ENCODE peak calls at places on chromosomes 13 and 19, in six cellular contexts. One of them, this sample, is unnamed.

GRCh38 chr13:52454459-52454824 is 836 bp upstream of the CKAP2 start:
- DNase-seq in adrenal gland: no peak
- DNase-seq in uterus: no peak
- DNase-seq in H9: peak; percentile 27
- DNase-seq in CD8-positive, alpha-beta memory T cell: peak; percentile 54
- DNase-seq in osteoblast: no peak
- DNase-seq in this sample: peak; percentile 79

GRCh38 chr13:49357694-49358093 is 86.2 kb downstream of the CAB39L start:
- DNase-seq in adrenal gland: no peak
- DNase-seq in uterus: no peak
- DNase-seq in H9: no peak
- DNase-seq in CD8-positive, alpha-beta memory T cell: no peak
- DNase-seq in osteoblast: no peak
- DNase-seq in this sample: no peak

GRCh38 chr13:40445557-40445990 is 220.9 kb downstream of the FOXO1 start:
- DNase-seq in adrenal gland: peak; percentile 27
- DNase-seq in uterus: no peak
- DNase-seq in H9: peak; percentile 36
- DNase-seq in CD8-positive, alpha-beta memory T cell: no peak
- DNase-seq in osteoblast: peak; percentile 76
- DNase-seq in this sample: no peak

GRCh38 chr13:96025283-96025682 is 27.9 kb downstream of the UGGT2 start:
- DNase-seq in adrenal gland: no peak
- DNase-seq in uterus: no peak
- DNase-seq in H9: no peak
- DNase-seq in CD8-positive, alpha-beta memory T cell: no peak
- DNase-seq in osteoblast: peak; percentile 61
- DNase-seq in this sample: no peak

GRCh38 chr19:6728346-6728745 is 7.9 kb upstream of the C3 start:
- DNase-seq in adrenal gland: no peak
- DNase-seq in uterus: no peak
- DNase-seq in H9: no peak
- DNase-seq in CD8-positive, alpha-beta memory T cell: no peak
- DNase-seq in osteoblast: peak; percentile 79
- DNase-seq in this sample: no peak

GRCh38 chr13:57627663-57628062 is 3.9 kb upstream of the PCDH17 start:
- DNase-seq in adrenal gland: no peak
- DNase-seq in uterus: no peak
- DNase-seq in H9: no peak
- DNase-seq in CD8-positive, alpha-beta memory T cell: no peak
- DNase-seq in osteoblast: peak; percentile 65
- DNase-seq in this sample: peak; percentile 21

GRCh38 chr13:113656015-113656588 is 1.9 kb downstream of the ATP4B start:
- DNase-seq in adrenal gland: no peak
- DNase-seq in uterus: peak; percentile 8
- DNase-seq in H9: no peak
- DNase-seq in CD8-positive, alpha-beta memory T cell: peak; percentile 37
- DNase-seq in osteoblast: peak; percentile 39
- DNase-seq in this sample: no peak

GRCh38 chr19:40705950-40706619 is 10.6 kb downstream of the COQ8B start:
- DNase-seq in adrenal gland: no peak
- DNase-seq in uterus: no peak
- DNase-seq in H9: no peak
- DNase-seq in CD8-positive, alpha-beta memory T cell: no peak
- DNase-seq in osteoblast: no peak
- DNase-seq in this sample: no peak

GRCh38 chr13:106496072-106496997 is 39.1 kb downstream of the EFNB2 start:
- DNase-seq in adrenal gland: no peak
- DNase-seq in uterus: no peak
- DNase-seq in H9: no peak
- DNase-seq in CD8-positive, alpha-beta memory T cell: no peak
- DNase-seq in osteoblast: no peak
- DNase-seq in this sample: no peak

GRCh38 chr19:52622261-52622660 is 15.9 kb downstream of the ZNF83 start:
- DNase-seq in adrenal gland: no peak
- DNase-seq in uterus: no peak
- DNase-seq in H9: no peak
- DNase-seq in CD8-positive, alpha-beta memory T cell: no peak
- DNase-seq in osteoblast: no peak
- DNase-seq in this sample: no peak

GRCh38 chr13:114101325-114101821 is 31.1 kb downstream of the RASA3 start:
- DNase-seq in adrenal gland: no peak
- DNase-seq in uterus: peak; percentile 41
- DNase-seq in H9: no peak
- DNase-seq in CD8-positive, alpha-beta memory T cell: peak; percentile 45
- DNase-seq in osteoblast: peak; percentile 93
- DNase-seq in this sample: no peak

GRCh38 chr13:113903361-113903760 is 39.5 kb upstream of the GAS6 start:
- DNase-seq in adrenal gland: no peak
- DNase-seq in uterus: peak; percentile 57
- DNase-seq in H9: no peak
- DNase-seq in CD8-positive, alpha-beta memory T cell: no peak
- DNase-seq in osteoblast: peak; percentile 88
- DNase-seq in this sample: no peak

GRCh38 chr13:50357586-50358118 is 342.4 kb downstream of the KCNRG start:
- DNase-seq in adrenal gland: peak; percentile 78
- DNase-seq in uterus: peak; percentile 70
- DNase-seq in H9: no peak
- DNase-seq in CD8-positive, alpha-beta memory T cell: no peak
- DNase-seq in osteoblast: no peak
- DNase-seq in this sample: no peak

GRCh38 chr13:30796132-30796832 is 60.9 kb downstream of the ALOX5AP start:
- DNase-seq in adrenal gland: no peak
- DNase-seq in uterus: no peak
- DNase-seq in H9: no peak
- DNase-seq in CD8-positive, alpha-beta memory T cell: no peak
- DNase-seq in osteoblast: peak; percentile 69
- DNase-seq in this sample: no peak

GRCh38 chr13:29654807-29655547 is 59.5 kb upstream of the SLC7A1 start:
- DNase-seq in adrenal gland: no peak
- DNase-seq in uterus: no peak
- DNase-seq in H9: no peak
- DNase-seq in CD8-positive, alpha-beta memory T cell: no peak
- DNase-seq in osteoblast: peak; percentile 19
- DNase-seq in this sample: no peak

GRCh38 chr19:15115762-15116615 is 8.8 kb downstream of the SYDE1 start:
- DNase-seq in adrenal gland: no peak
- DNase-seq in uterus: no peak
- DNase-seq in H9: no peak
- DNase-seq in CD8-positive, alpha-beta memory T cell: no peak
- DNase-seq in osteoblast: peak; percentile 79
- DNase-seq in this sample: no peak

GRCh38 chr13:64314286-64314685 is 2898.6 kb upstream of the PCDH20 start:
- DNase-seq in adrenal gland: no peak
- DNase-seq in uterus: no peak
- DNase-seq in H9: no peak
- DNase-seq in CD8-positive, alpha-beta memory T cell: no peak
- DNase-seq in osteoblast: no peak
- DNase-seq in this sample: no peak

GRCh38 chr13:79434578-79434977 is 28.5 kb upstream of the RBM26 start:
- DNase-seq in adrenal gland: peak; percentile 26
- DNase-seq in uterus: no peak
- DNase-seq in H9: no peak
- DNase-seq in CD8-positive, alpha-beta memory T cell: no peak
- DNase-seq in osteoblast: peak; percentile 37
- DNase-seq in this sample: no peak

GRCh38 chr13:100542546-100543156 is 45.9 kb downstream of the GGACT start:
- DNase-seq in adrenal gland: no peak
- DNase-seq in uterus: no peak
- DNase-seq in H9: peak; percentile 26
- DNase-seq in CD8-positive, alpha-beta memory T cell: no peak
- DNase-seq in osteoblast: peak; percentile 90
- DNase-seq in this sample: peak; percentile 92

GRCh38 chr19:13016245-13016627 is 21.0 kb downstream of the NFIX start:
- DNase-seq in adrenal gland: no peak
- DNase-seq in uterus: no peak
- DNase-seq in H9: no peak
- DNase-seq in CD8-positive, alpha-beta memory T cell: no peak
- DNase-seq in osteoblast: peak; percentile 65
- DNase-seq in this sample: no peak
- H3K4me1 ChIP-seq in adrenal gland: peaks cover 47% of the 10 kb centered on the region
- H3K4me1 ChIP-seq in uterus: peaks cover 20% of the 10 kb centered on the region
- H3K4me1 ChIP-seq in H9: peaks cover 8% of the 10 kb centered on the region
- H3K4me1 ChIP-seq in CD8-positive, alpha-beta memory T cell: peaks cover 25% of the 10 kb centered on the region
- H3K4me1 ChIP-seq in osteoblast: peaks cover 68% of the 10 kb centered on the region
- H3K4me1 ChIP-seq in this sample: no peaks in the 10 kb centered on the region

GRCh38 chr19:1206733-1207301 is 1.2 kb downstream of the STK11 start:
- DNase-seq in adrenal gland: no peak
- DNase-seq in uterus: no peak
- DNase-seq in H9: peak; percentile 27
- DNase-seq in CD8-positive, alpha-beta memory T cell: no peak
- DNase-seq in osteoblast: peak; percentile 88
- DNase-seq in this sample: peak; percentile 43
- H3K4me1 ChIP-seq in adrenal gland: peaks cover 58% of the 10 kb centered on the region
- H3K4me1 ChIP-seq in uterus: peaks cover 14% of the 10 kb centered on the region
- H3K4me1 ChIP-seq in H9: no peaks in the 10 kb centered on the region
- H3K4me1 ChIP-seq in CD8-positive, alpha-beta memory T cell: peaks cover 45% of the 10 kb centered on the region
- H3K4me1 ChIP-seq in osteoblast: peaks cover 29% of the 10 kb centered on the region
- H3K4me1 ChIP-seq in this sample: peaks cover 4% of the 10 kb centered on the region

GRCh38 chr19:11091343-11092153 is 2.3 kb downstream of the LDLR start:
- DNase-seq in adrenal gland: peak; percentile 46
- DNase-seq in uterus: peak; percentile 71
- DNase-seq in H9: no peak
- DNase-seq in CD8-positive, alpha-beta memory T cell: peak; percentile 83
- DNase-seq in osteoblast: peak; percentile 72
- DNase-seq in this sample: no peak
- H3K4me1 ChIP-seq in adrenal gland: peaks cover 72% of the 10 kb centered on the region
- H3K4me1 ChIP-seq in uterus: peaks cover 5% of the 10 kb centered on the region
- H3K4me1 ChIP-seq in H9: peaks cover 7% of the 10 kb centered on the region
- H3K4me1 ChIP-seq in CD8-positive, alpha-beta memory T cell: peaks cover 67% of the 10 kb centered on the region
- H3K4me1 ChIP-seq in osteoblast: peaks cover 55% of the 10 kb centered on the region
- H3K4me1 ChIP-seq in this sample: peaks cover 46% of the 10 kb centered on the region

DNA sequence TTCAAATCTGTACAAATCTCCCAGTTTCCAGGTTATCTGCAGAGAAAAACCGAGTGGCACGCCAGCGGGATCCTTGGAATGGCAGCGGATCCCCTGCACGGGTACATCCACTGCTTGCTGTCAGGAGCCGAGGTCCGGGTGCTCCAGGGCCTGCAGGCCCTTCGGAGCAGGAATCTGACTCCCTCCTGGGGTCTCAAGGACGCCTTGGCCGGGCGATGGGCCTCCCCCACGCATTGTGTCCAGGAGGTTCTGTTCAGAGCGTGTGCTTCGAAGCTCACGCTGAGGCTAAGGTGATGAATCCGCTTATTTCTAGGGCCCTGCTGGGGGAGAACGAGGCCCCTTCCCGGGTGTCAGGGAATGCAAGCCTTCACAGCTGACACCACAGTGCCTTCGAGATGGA is 148.9 kb downstream of the SOX1 start:
- DNase-seq in adrenal gland: no peak
- DNase-seq in uterus: no peak
- DNase-seq in H9: no peak
- DNase-seq in CD8-positive, alpha-beta memory T cell: no peak
- DNase-seq in osteoblast: no peak
- DNase-seq in this sample: no peak
- H3K4me1 ChIP-seq in adrenal gland: no peaks in the 10 kb centered on the region
- H3K4me1 ChIP-seq in uterus: no peaks in the 10 kb centered on the region
- H3K4me1 ChIP-seq in H9: no peaks in the 10 kb centered on the region
- H3K4me1 ChIP-seq in CD8-positive, alpha-beta memory T cell: no peaks in the 10 kb centered on the region
- H3K4me1 ChIP-seq in osteoblast: no peaks in the 10 kb centered on the region
- H3K4me1 ChIP-seq in this sample: no peaks in the 10 kb centered on the region